ENCODE peak calls at places on chromosomes 5 and 9, in ten cellular contexts. N is uterus, Y is GM12865, R is AG04450, I is NB4, V is dorsolateral prefrontal cortex, B is lung, G is chondrocyte, J is fibroblast of lung, P is HFFc6. L is an unnamed sample.

GRCh38 chr5:146039420-146039819 is 66.0 kb downstream of the PLAC8L1 start:
- DNase-seq in N (no peak), Y (no peak), R (no peak), I (peak; percentile 73), V (no peak), B (no peak), G (no peak), J (no peak), P (no peak), L (no peak)

GRCh38 chr5:1008451-1009358 is at the start of gene NKD2:
- DNase-seq in N (peak; percentile 29), Y (no peak), R (no peak), I (peak; percentile 60), V (peak; percentile 2), B (no peak), G (peak; percentile 60), J (no peak), P (no peak), L (peak; percentile 66)

GRCh38 chr5:104800440-104801048 is 1238.0 kb upstream of the NUDT12 start:
- DNase-seq in N (no peak), Y (peak; percentile 36), R (no peak), I (peak; percentile 62), V (no peak), B (no peak), G (no peak), J (no peak), P (no peak), L (no peak)

GRCh38 chr5:172453986-172454354 is 355 bp downstream of the SH3PXD2B start:
- DNase-seq in N (peak; percentile 56), Y (no peak), R (no peak), I (no peak), V (peak; percentile 54), B (no peak), G (no peak), J (peak; percentile 38), P (no peak), L (peak; percentile 66)

GRCh38 chr5:176490291-176490690 is 42.1 kb downstream of the FAF2 start:
- DNase-seq in N (no peak), Y (no peak), R (no peak), I (no peak), V (no peak), B (no peak), G (no peak), J (no peak), P (no peak), L (no peak)

GRCh38 chr5:100165309-100165708 is 369.9 kb upstream of the FAM174A start:
- DNase-seq in N (no peak), Y (peak; percentile 52), R (no peak), I (no peak), V (no peak), B (no peak), G (no peak), J (peak; percentile 1), P (no peak), L (no peak)

GRCh38 chr5:178068293-178068692 is 45.0 kb upstream of the N4BP3 start:
- DNase-seq in N (no peak), Y (peak; percentile 23), R (no peak), I (no peak), V (no peak), B (no peak), G (peak; percentile 41), J (no peak), P (no peak), L (no peak)

GRCh38 chr5:173333900-173334685 is 5.9 kb upstream of the STC2 start:
- DNase-seq in N (no peak), Y (no peak), R (no peak), I (no peak), V (no peak), B (no peak), G (no peak), J (peak; percentile 69), P (peak; percentile 35), L (no peak)

GRCh38 chr9:86262436-86262835 is 3.0 kb upstream of the C9orf153 start:
- DNase-seq in N (no peak), Y (no peak), R (no peak), I (no peak), V (no peak), B (no peak), G (no peak), J (no peak), P (no peak), L (no peak)

GRCh38 chr5:132971483-132972435 is 8.3 kb upstream of the AFF4 start:
- DNase-seq in N (no peak), Y (no peak), R (no peak), I (no peak), V (no peak), B (no peak), G (no peak), J (peak; percentile 57), P (peak; percentile 13), L (no peak)

GRCh38 chr5:82901281-82901888 is 175.8 kb downstream of the TMEM167A start:
- DNase-seq in N (no peak), Y (no peak), R (no peak), I (no peak), V (no peak), B (no peak), G (no peak), J (no peak), P (no peak), L (no peak)

GRCh38 chr5:111869681-111870080 is 112.7 kb upstream of the NREP start:
- DNase-seq in N (no peak), Y (no peak), R (no peak), I (no peak), V (no peak), B (no peak), G (no peak), J (peak; percentile 20), P (no peak), L (no peak)

GRCh38 chr9:131917009-131917408 is 162.7 kb downstream of the MED27 start:
- DNase-seq in N (no peak), Y (no peak), R (no peak), I (no peak), V (no peak), B (no peak), G (no peak), J (no peak), P (no peak), L (no peak)

GRCh38 chr9:131915181-131915580 is 164.5 kb downstream of the MED27 start:
- DNase-seq in N (no peak), Y (no peak), R (no peak), I (no peak), V (no peak), B (no peak), G (no peak), J (peak; percentile 72), P (peak; percentile 22), L (no peak)

GRCh38 chr9:131923766-131924165 is 155.9 kb downstream of the MED27 start:
- DNase-seq in N (no peak), Y (no peak), R (no peak), I (no peak), V (no peak), B (no peak), G (no peak), J (peak; percentile 75), P (no peak), L (no peak)

GRCh38 chr9:131923132-131923671 is 156.5 kb downstream of the MED27 start:
- DNase-seq in N (no peak), Y (no peak), R (no peak), I (no peak), V (no peak), B (no peak), G (no peak), J (no peak), P (no peak), L (no peak)

GRCh38 chr9:131919181-131919580 is 160.5 kb downstream of the MED27 start:
- DNase-seq in N (no peak), Y (no peak), R (no peak), I (no peak), V (no peak), B (no peak), G (no peak), J (no peak), P (no peak), L (no peak)
- TF ChIP-seq CTCF in N (no peak), Y (no peak), R (no peak), I (no peak), V (no peak), B (no peak), G (no peak), J (no peak), P (no peak), L (no peak)

GRCh38 chr5:53482717-53483638 is 2.5 kb downstream of the FST start:
- DNase-seq in N (peak; percentile 31), Y (peak; percentile 29), R (no peak), I (peak; percentile 52), V (no peak), B (peak; percentile 35), G (no peak), J (peak; percentile 36), P (no peak), L (peak; percentile 65)
- TF ChIP-seq CTCF in N (no peak), Y (no peak), R (peak; percentile 46), I (peak; percentile 21), V (no peak), B (no peak), G (peak; percentile 69), J (peak; percentile 37), P (peak; percentile 30), L (peak; percentile 44)

DNA sequence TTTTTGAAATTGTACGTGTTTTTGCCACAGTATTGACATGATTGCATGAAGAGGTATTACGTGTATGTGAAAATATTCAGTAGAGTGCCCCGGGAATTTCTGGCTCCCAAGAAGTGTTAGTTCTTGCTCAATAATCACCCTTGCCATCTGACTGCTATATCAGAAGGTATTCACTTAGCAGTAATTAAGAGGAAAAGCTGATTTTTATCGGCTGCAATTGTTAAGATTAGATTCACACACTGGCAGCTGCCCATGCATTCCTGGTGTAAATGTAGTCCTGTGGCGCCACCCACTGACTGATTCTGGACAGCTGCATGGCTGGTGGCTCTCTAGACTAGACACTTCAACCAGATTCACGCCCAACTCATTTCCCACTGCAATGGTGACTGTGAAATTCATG is 440.0 kb upstream of the ADAMTS16 start:
- DNase-seq in N (no peak), Y (peak; percentile 1), R (no peak), I (peak; percentile 67), V (peak; percentile 16), B (peak; percentile 87), G (no peak), J (peak; percentile 71), P (peak; percentile 0), L (no peak)
- TF ChIP-seq CTCF in N (no peak), Y (no peak), R (no peak), I (peak; percentile 59), V (peak; percentile 60), B (no peak), G (peak; percentile 93), J (no peak), P (peak; percentile 37), L (peak; percentile 75)

DNA sequence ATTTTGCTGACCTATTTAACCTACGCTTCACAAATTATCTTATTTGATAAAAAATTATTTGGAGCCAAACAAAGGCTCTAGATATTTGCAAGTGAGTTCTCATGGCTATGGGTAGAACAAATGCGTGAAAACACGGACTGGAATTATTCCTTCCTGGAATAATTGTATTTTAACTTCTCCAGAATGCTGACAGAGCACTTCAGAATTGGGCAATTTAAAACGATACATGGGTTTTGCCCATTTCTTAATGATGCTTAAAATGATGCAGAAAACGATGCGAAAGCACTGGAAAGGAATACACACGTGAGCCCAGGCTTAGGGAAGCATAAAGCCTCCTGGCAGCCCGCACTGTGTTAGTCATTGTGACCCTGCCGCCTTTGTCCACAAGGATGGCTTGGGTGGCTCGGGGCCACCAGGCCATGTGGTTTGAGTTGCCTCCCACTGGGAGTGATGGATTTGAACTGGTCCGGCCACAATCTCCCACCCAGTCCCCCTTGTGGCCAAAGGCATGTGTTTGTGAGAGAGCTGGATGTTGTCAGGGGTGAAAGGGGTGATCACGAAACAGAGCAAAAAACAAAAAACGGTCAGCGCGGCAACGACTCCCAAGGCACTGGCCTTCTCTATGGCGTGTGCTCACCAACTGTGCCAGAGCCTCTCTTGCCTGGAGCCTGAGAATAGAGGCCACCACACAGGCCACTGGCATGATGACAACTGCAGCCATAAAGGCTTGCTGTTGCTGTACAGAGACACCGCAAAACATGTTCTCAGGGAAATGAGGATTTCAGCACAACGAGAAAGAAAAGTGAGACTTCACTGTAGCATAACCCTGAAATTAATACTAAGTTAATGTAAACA is 234.2 kb upstream of the ADAMTS16 start:
- DNase-seq in N (peak; percentile 76), Y (no peak), R (no peak), I (no peak), V (peak; percentile 89), B (no peak), G (no peak), J (peak; percentile 50), P (no peak), L (no peak)
- TF ChIP-seq CTCF in N (no peak), Y (no peak), R (no peak), I (no peak), V (no peak), B (no peak), G (peak; percentile 11), J (no peak), P (peak; percentile 31), L (no peak)

L was measured in RWPE2.